ENCODE peak calls at places on chromosomes 2 and 18, in five cellular contexts. One of them, this sample, is unnamed.

GRCh38 chr2:54876764-54877163 is 153.3 kb downstream of the EML6 start:
- DNase-seq in HFF-Myc: no peak
- DNase-seq in CD8-positive, alpha-beta T cell: no peak
- DNase-seq in CD4-positive, alpha-beta T cell: no peak
- DNase-seq in cardiac fibroblast: no peak
- DNase-seq in this sample: no peak

GRCh38 chr2:191637182-191638078 is 40.5 kb upstream of the NABP1 start:
- DNase-seq in CD4-positive, alpha-beta T cell: no peak
- DNase-seq in CD8-positive, alpha-beta T cell: no peak
- DNase-seq in cardiac fibroblast: peak
- DNase-seq in HFF-Myc: no peak
- DNase-seq in this sample: no peak

GRCh38 chr18:23523429-23524212 is 20.3 kb downstream of the RMC1 start:
- DNase-seq in CD4-positive, alpha-beta T cell: no peak
- DNase-seq in cardiac fibroblast: peak
- DNase-seq in CD8-positive, alpha-beta T cell: no peak
- DNase-seq in HFF-Myc: no peak
- DNase-seq in this sample: no peak

GRCh38 chr2:6352247-6352646 is 513.5 kb downstream of the CMPK2 start:
- DNase-seq in cardiac fibroblast: no peak
- DNase-seq in CD8-positive, alpha-beta T cell: no peak
- DNase-seq in HFF-Myc: no peak
- DNase-seq in CD4-positive, alpha-beta T cell: no peak
- DNase-seq in this sample: no peak

GRCh38 chr2:163723881-163724280 is 11.9 kb downstream of the FIGN start:
- DNase-seq in HFF-Myc: no peak
- DNase-seq in cardiac fibroblast: no peak
- DNase-seq in CD8-positive, alpha-beta T cell: no peak
- DNase-seq in CD4-positive, alpha-beta T cell: no peak
- DNase-seq in this sample: no peak

GRCh38 chr2:239266436-239266770 is 134.4 kb downstream of the HDAC4 start:
- DNase-seq in CD4-positive, alpha-beta T cell: no peak
- DNase-seq in CD8-positive, alpha-beta T cell: no peak
- DNase-seq in cardiac fibroblast: no peak
- DNase-seq in HFF-Myc: no peak
- DNase-seq in this sample: no peak

GRCh38 chr18:3595282-3596273 is 145.6 kb downstream of the TGIF1 start:
- DNase-seq in cardiac fibroblast: peak
- DNase-seq in CD4-positive, alpha-beta T cell: peak
- DNase-seq in HFF-Myc: peak
- DNase-seq in CD8-positive, alpha-beta T cell: no peak
- DNase-seq in this sample: no peak

GRCh38 chr2:224142397-224143312 is 103.6 kb upstream of the SERPINE2 start:
- DNase-seq in CD4-positive, alpha-beta T cell: no peak
- DNase-seq in cardiac fibroblast: peak
- DNase-seq in CD8-positive, alpha-beta T cell: no peak
- DNase-seq in HFF-Myc: no peak
- DNase-seq in this sample: no peak

GRCh38 chr2:32463110-32463509 is 106.3 kb downstream of the BIRC6 start:
- DNase-seq in CD4-positive, alpha-beta T cell: no peak
- DNase-seq in cardiac fibroblast: no peak
- DNase-seq in HFF-Myc: no peak
- DNase-seq in CD8-positive, alpha-beta T cell: no peak
- DNase-seq in this sample: no peak

GRCh38 chr18:51051105-51051712 is 21.2 kb downstream of the SMAD4 start:
- DNase-seq in CD4-positive, alpha-beta T cell: no peak
- DNase-seq in CD8-positive, alpha-beta T cell: peak
- DNase-seq in HFF-Myc: peak
- DNase-seq in cardiac fibroblast: peak
- DNase-seq in this sample: no peak

GRCh38 chr18:63363951-63364350 is 3.1 kb downstream of the KDSR start:
- DNase-seq in CD4-positive, alpha-beta T cell: peak
- DNase-seq in CD8-positive, alpha-beta T cell: peak
- DNase-seq in HFF-Myc: no peak
- DNase-seq in cardiac fibroblast: no peak
- DNase-seq in this sample: no peak

GRCh38 chr2:165746501-165746900 is 47.5 kb downstream of the GALNT3 start:
- DNase-seq in CD8-positive, alpha-beta T cell: no peak
- DNase-seq in HFF-Myc: no peak
- DNase-seq in CD4-positive, alpha-beta T cell: no peak
- DNase-seq in cardiac fibroblast: no peak
- DNase-seq in this sample: no peak

GRCh38 chr18:10495936-10496335 is 29.9 kb upstream of the NAPG start:
- DNase-seq in HFF-Myc: no peak
- DNase-seq in cardiac fibroblast: no peak
- DNase-seq in CD8-positive, alpha-beta T cell: no peak
- DNase-seq in CD4-positive, alpha-beta T cell: no peak
- DNase-seq in this sample: no peak

GRCh38 chr2:144835634-144836351 is 315.9 kb upstream of the ZEB2 start:
- DNase-seq in CD8-positive, alpha-beta T cell: no peak
- DNase-seq in HFF-Myc: no peak
- DNase-seq in CD4-positive, alpha-beta T cell: no peak
- DNase-seq in cardiac fibroblast: peak
- DNase-seq in this sample: no peak

GRCh38 chr2:205461678-205462665 is 220.3 kb upstream of the NRP2 start:
- DNase-seq in CD4-positive, alpha-beta T cell: no peak
- DNase-seq in CD8-positive, alpha-beta T cell: no peak
- DNase-seq in HFF-Myc: no peak
- DNase-seq in cardiac fibroblast: no peak
- DNase-seq in this sample: no peak

GRCh38 chr2:170122883-170123547 is 54.9 kb upstream of the MYO3B start:
- DNase-seq in CD8-positive, alpha-beta T cell: no peak
- DNase-seq in HFF-Myc: peak
- DNase-seq in CD4-positive, alpha-beta T cell: no peak
- DNase-seq in cardiac fibroblast: peak
- DNase-seq in this sample: no peak

GRCh38 chr18:55219823-55220222 is 260.6 kb upstream of the CCDC68 start:
- DNase-seq in HFF-Myc: no peak
- DNase-seq in CD8-positive, alpha-beta T cell: no peak
- DNase-seq in CD4-positive, alpha-beta T cell: no peak
- DNase-seq in cardiac fibroblast: no peak
- DNase-seq in this sample: no peak

GRCh38 chr2:136281281-136282117 is 163.6 kb upstream of the CXCR4 start:
- DNase-seq in cardiac fibroblast: no peak
- DNase-seq in CD8-positive, alpha-beta T cell: peak
- DNase-seq in CD4-positive, alpha-beta T cell: peak
- DNase-seq in HFF-Myc: no peak
- DNase-seq in this sample: no peak

GRCh38 chr18:46411862-46412690 is 244.9 kb downstream of the LOXHD1 start:
- DNase-seq in cardiac fibroblast: no peak
- DNase-seq in CD8-positive, alpha-beta T cell: no peak
- DNase-seq in HFF-Myc: no peak
- DNase-seq in CD4-positive, alpha-beta T cell: no peak
- DNase-seq in this sample: no peak

GRCh38 chr2:112198780-112199179 is 56.1 kb downstream of the ZC3H8 start:
- DNase-seq in HFF-Myc: peak
- DNase-seq in cardiac fibroblast: no peak
- DNase-seq in CD4-positive, alpha-beta T cell: no peak
- DNase-seq in CD8-positive, alpha-beta T cell: no peak
- DNase-seq in this sample: no peak

GRCh38 chr2:176138526-176139169 is 9.1 kb downstream of the HOXD8 start:
- DNase-seq in HFF-Myc: no peak
- DNase-seq in cardiac fibroblast: no peak
- DNase-seq in CD4-positive, alpha-beta T cell: no peak
- DNase-seq in CD8-positive, alpha-beta T cell: no peak
- DNase-seq in this sample: no peak

GRCh38 chr18:10965104-10965503 is 184.3 kb downstream of the PIEZO2 start:
- DNase-seq in cardiac fibroblast: no peak
- DNase-seq in HFF-Myc: no peak
- DNase-seq in CD4-positive, alpha-beta T cell: no peak
- DNase-seq in CD8-positive, alpha-beta T cell: no peak
- DNase-seq in this sample: no peak

GRCh38 chr2:70766357-70767093 is 1.5 kb downstream of the ADD2 start:
- DNase-seq in CD4-positive, alpha-beta T cell: no peak
- DNase-seq in CD8-positive, alpha-beta T cell: no peak
- DNase-seq in cardiac fibroblast: no peak
- DNase-seq in HFF-Myc: no peak
- DNase-seq in this sample: no peak

GRCh38 chr18:28512357-28512756 is 335.4 kb upstream of the CDH2 start:
- DNase-seq in CD4-positive, alpha-beta T cell: no peak
- DNase-seq in HFF-Myc: no peak
- DNase-seq in CD8-positive, alpha-beta T cell: no peak
- DNase-seq in cardiac fibroblast: peak
- DNase-seq in this sample: no peak

GRCh38 chr2:85401844-85402243 is 8.3 kb downstream of the CAPG start:
- DNase-seq in CD8-positive, alpha-beta T cell: no peak
- DNase-seq in cardiac fibroblast: no peak
- DNase-seq in HFF-Myc: no peak
- DNase-seq in CD4-positive, alpha-beta T cell: no peak
- DNase-seq in this sample: no peak

GRCh38 chr2:191064590-191064989 is 50.6 kb upstream of the STAT1 start:
- DNase-seq in CD4-positive, alpha-beta T cell: no peak
- DNase-seq in cardiac fibroblast: no peak
- DNase-seq in CD8-positive, alpha-beta T cell: peak
- DNase-seq in HFF-Myc: no peak
- DNase-seq in this sample: no peak

GRCh38 chr2:51350100-51350499 is 318.2 kb upstream of the NRXN1 start:
- DNase-seq in cardiac fibroblast: peak
- DNase-seq in CD4-positive, alpha-beta T cell: no peak
- DNase-seq in CD8-positive, alpha-beta T cell: no peak
- DNase-seq in HFF-Myc: no peak
- DNase-seq in this sample: no peak

GRCh38 chr2:25379535-25379934 is 37.8 kb upstream of the DNMT3A start:
- DNase-seq in CD4-positive, alpha-beta T cell: no peak
- DNase-seq in cardiac fibroblast: no peak
- DNase-seq in CD8-positive, alpha-beta T cell: no peak
- DNase-seq in HFF-Myc: no peak
- DNase-seq in this sample: no peak

GRCh38 chr18:42929857-42930256 is 185.6 kb downstream of the RIT2 start:
- DNase-seq in HFF-Myc: peak
- DNase-seq in CD8-positive, alpha-beta T cell: no peak
- DNase-seq in cardiac fibroblast: peak
- DNase-seq in CD4-positive, alpha-beta T cell: no peak
- DNase-seq in this sample: no peak

GRCh38 chr18:80159713-80160636 is 50.9 kb downstream of the ADNP2 start:
- DNase-seq in HFF-Myc: no peak
- DNase-seq in CD4-positive, alpha-beta T cell: peak
- DNase-seq in cardiac fibroblast: peak
- DNase-seq in CD8-positive, alpha-beta T cell: peak
- DNase-seq in this sample: no peak

GRCh38 chr2:230356084-230356483 is 29.1 kb downstream of the SP140L start:
- DNase-seq in CD4-positive, alpha-beta T cell: no peak
- DNase-seq in HFF-Myc: no peak
- DNase-seq in CD8-positive, alpha-beta T cell: no peak
- DNase-seq in cardiac fibroblast: peak
- DNase-seq in this sample: no peak

GRCh38 chr2:10140841-10141610 is 18.5 kb downstream of the RRM2 start:
- DNase-seq in CD8-positive, alpha-beta T cell: no peak
- DNase-seq in CD4-positive, alpha-beta T cell: no peak
- DNase-seq in HFF-Myc: no peak
- DNase-seq in cardiac fibroblast: no peak
- DNase-seq in this sample: no peak

GRCh38 chr2:10141736-10142639 is 19.4 kb downstream of the RRM2 start:
- DNase-seq in CD8-positive, alpha-beta T cell: peak
- DNase-seq in HFF-Myc: no peak
- DNase-seq in CD4-positive, alpha-beta T cell: peak
- DNase-seq in cardiac fibroblast: peak
- DNase-seq in this sample: no peak

GRCh38 chr2:10144771-10145518 is 22.4 kb downstream of the RRM2 start:
- DNase-seq in CD4-positive, alpha-beta T cell: no peak
- DNase-seq in HFF-Myc: no peak
- DNase-seq in cardiac fibroblast: no peak
- DNase-seq in CD8-positive, alpha-beta T cell: no peak
- DNase-seq in this sample: no peak

GRCh38 chr2:10139536-10139935 is 17.0 kb downstream of the RRM2 start:
- DNase-seq in cardiac fibroblast: no peak
- DNase-seq in CD8-positive, alpha-beta T cell: no peak
- DNase-seq in CD4-positive, alpha-beta T cell: no peak
- DNase-seq in HFF-Myc: no peak
- DNase-seq in this sample: no peak

DNA sequence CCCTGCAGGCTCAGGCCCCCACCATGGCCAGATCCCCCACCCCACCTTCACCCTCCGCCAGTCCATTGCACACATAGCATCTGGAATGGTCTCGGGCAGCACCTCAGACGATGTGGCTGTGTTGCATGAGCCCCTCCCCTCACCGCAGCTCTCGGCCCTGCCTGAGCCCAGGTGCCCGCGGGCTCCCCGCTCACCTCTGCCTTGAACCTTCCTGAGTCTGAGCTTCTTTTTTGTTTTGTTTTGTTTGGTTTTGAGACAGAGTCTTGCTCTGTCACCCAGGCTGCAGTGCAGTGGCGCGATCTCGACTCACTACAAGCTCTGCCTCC is 20.1 kb downstream of the RRM2 start:
- DNase-seq in CD4-positive, alpha-beta T cell: no peak
- DNase-seq in CD8-positive, alpha-beta T cell: no peak
- DNase-seq in cardiac fibroblast: no peak
- DNase-seq in HFF-Myc: no peak
- DNase-seq in this sample: no peak
- TF ChIP-seq CTCF in CD4-positive, alpha-beta T cell: peak
- TF ChIP-seq CTCF in CD8-positive, alpha-beta T cell: no peak
- TF ChIP-seq CTCF in cardiac fibroblast: no peak
- TF ChIP-seq CTCF in HFF-Myc: no peak
- TF ChIP-seq CTCF in this sample: peak

GRCh38 chr18:32899819-32900218 is 127.0 kb upstream of the KLHL14 start:
- DNase-seq in cardiac fibroblast: peak
- DNase-seq in HFF-Myc: no peak
- DNase-seq in CD8-positive, alpha-beta T cell: no peak
- DNase-seq in CD4-positive, alpha-beta T cell: no peak
- DNase-seq in this sample: no peak
- TF ChIP-seq CTCF in cardiac fibroblast: peak
- TF ChIP-seq CTCF in HFF-Myc: no peak
- TF ChIP-seq CTCF in CD8-positive, alpha-beta T cell: no peak
- TF ChIP-seq CTCF in CD4-positive, alpha-beta T cell: no peak
- TF ChIP-seq CTCF in this sample: no peak

DNA sequence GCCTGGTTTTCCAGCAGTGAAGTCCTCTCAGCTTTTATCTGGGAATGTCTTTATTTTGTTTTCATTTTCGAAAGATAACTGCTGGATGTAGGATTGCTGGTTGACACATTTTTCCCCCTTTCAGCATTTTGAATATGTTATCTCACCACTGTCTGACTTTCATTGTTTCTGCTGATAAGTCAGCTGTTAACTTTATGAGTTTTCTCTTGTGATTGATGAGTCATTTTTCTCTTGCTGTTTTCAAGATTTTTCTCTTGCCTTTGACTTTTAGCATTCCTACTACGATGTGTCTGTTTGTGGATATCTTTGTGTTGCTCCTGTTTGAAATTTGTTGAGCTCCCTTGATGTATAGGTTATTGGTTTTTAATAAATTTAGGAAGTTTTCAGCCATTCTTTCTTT is 85.5 kb downstream of the AGPS start:
- DNase-seq in CD4-positive, alpha-beta T cell: no peak
- DNase-seq in cardiac fibroblast: peak
- DNase-seq in HFF-Myc: no peak
- DNase-seq in CD8-positive, alpha-beta T cell: no peak
- DNase-seq in this sample: no peak
- TF ChIP-seq CTCF in CD4-positive, alpha-beta T cell: no peak
- TF ChIP-seq CTCF in cardiac fibroblast: no peak
- TF ChIP-seq CTCF in HFF-Myc: no peak
- TF ChIP-seq CTCF in CD8-positive, alpha-beta T cell: no peak
- TF ChIP-seq CTCF in this sample: no peak

DNA sequence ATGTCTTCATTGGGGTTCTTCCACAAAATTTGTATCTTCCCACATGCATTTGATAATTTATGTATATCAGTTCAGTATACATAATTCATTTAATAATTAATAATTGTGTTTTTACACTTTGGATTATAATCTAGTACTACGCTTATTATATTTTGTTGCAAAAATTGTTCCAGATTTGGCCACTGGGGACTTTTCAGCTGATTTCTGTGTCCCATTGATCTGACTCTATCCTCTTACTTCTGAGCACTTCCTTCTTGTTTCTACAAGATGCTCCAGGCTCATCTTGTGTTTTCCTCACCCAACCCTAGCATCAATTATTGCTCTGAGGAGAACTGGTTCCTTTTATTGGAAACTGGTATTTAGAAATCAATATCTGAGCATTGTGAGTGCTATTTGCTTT is 215.3 kb upstream of the CDH19 start:
- DNase-seq in CD4-positive, alpha-beta T cell: no peak
- DNase-seq in cardiac fibroblast: no peak
- DNase-seq in HFF-Myc: no peak
- DNase-seq in CD8-positive, alpha-beta T cell: no peak
- DNase-seq in this sample: no peak
- TF ChIP-seq CTCF in CD4-positive, alpha-beta T cell: no peak
- TF ChIP-seq CTCF in cardiac fibroblast: peak
- TF ChIP-seq CTCF in HFF-Myc: no peak
- TF ChIP-seq CTCF in CD8-positive, alpha-beta T cell: no peak
- TF ChIP-seq CTCF in this sample: peak

This sample was measured in mesothelial cell of epicardium.